ENCODE peak calls at places on chromosomes 6 and 20, in seven cellular contexts. W is cardiac muscle cell; X is CD8-positive, alpha-beta T cell; O is NCI-H69; S is effector CD4-positive, alpha-beta T cell; P is HEK293T; Y is H4. A is an unnamed sample.

GRCh38 chr20:10115021-10115420 is 80.2 kb downstream of the ANKEF1 start:
- DNase-seq in W (no peak), X (no peak), O (no peak), S (no peak), P (no peak), Y (peak; percentile 66), A (no peak)

GRCh38 chr20:33209789-33210188 is 7.4 kb upstream of the BPIFA3 start:
- DNase-seq in W (peak; percentile 93), X (no peak), O (no peak), S (no peak), P (peak; percentile 78), Y (peak; percentile 40), A (peak; percentile 18)

GRCh38 chr6:24950210-24950941 is 14.6 kb upstream of the RIPOR2 start:
- DNase-seq in W (no peak), X (no peak), O (no peak), S (no peak), P (no peak), Y (no peak), A (no peak)

GRCh38 chr20:58308680-58309527 is 611 bp upstream of the RAB22A start:
- DNase-seq in W (peak; percentile 68), X (peak; percentile 32), O (peak; percentile 66), S (peak; percentile 59), P (peak; percentile 82), Y (no peak), A (no peak)

GRCh38 chr20:6426287-6426891 is 303.6 kb upstream of the FERMT1 start:
- DNase-seq in W (no peak), X (no peak), O (no peak), S (no peak), P (no peak), Y (no peak), A (no peak)

GRCh38 chr20:45873409-45874116 is 7.5 kb upstream of the ZSWIM1 start:
- DNase-seq in W (no peak), X (no peak), O (no peak), S (no peak), P (no peak), Y (no peak), A (no peak)

GRCh38 chr6:77010931-77011542 is 452.3 kb downstream of the HTR1B start:
- DNase-seq in W (no peak), X (no peak), O (no peak), S (no peak), P (no peak), Y (no peak), A (no peak)

GRCh38 chr6:111555041-111555440 is 50.6 kb downstream of the TRAF3IP2 start:
- DNase-seq in W (no peak), X (no peak), O (peak; percentile 79), S (no peak), P (no peak), Y (no peak), A (no peak)

GRCh38 chr20:47502271-47502730 is 614 bp downstream of the NCOA3 start:
- DNase-seq in W (peak; percentile 34), X (no peak), O (peak; percentile 38), S (peak; percentile 7), P (no peak), Y (no peak), A (no peak)

GRCh38 chr20:41738584-41739193 is 120.5 kb upstream of the CHD6 start:
- DNase-seq in W (peak; percentile 69), X (no peak), O (peak; percentile 72), S (no peak), P (peak; percentile 65), Y (peak; percentile 26), A (peak; percentile 32)

GRCh38 chr6:111738631-111739030 is 133.0 kb upstream of the TRAF3IP2 start:
- DNase-seq in W (no peak), X (no peak), O (no peak), S (no peak), P (no peak), Y (no peak), A (no peak)

GRCh38 chr6:2450546-2450945 is 205.1 kb upstream of the GMDS start:
- DNase-seq in W (peak; percentile 74), X (no peak), O (peak; percentile 74), S (no peak), P (peak; percentile 48), Y (no peak), A (no peak)

GRCh38 chr6:134245041-134245440 is 72.9 kb downstream of the SGK1 start:
- DNase-seq in W (no peak), X (no peak), O (no peak), S (no peak), P (no peak), Y (peak; percentile 51), A (no peak)

GRCh38 chr20:25148181-25148981 is 47.1 kb upstream of the ENTPD6 start:
- DNase-seq in W (peak; percentile 12), X (peak; percentile 22), O (no peak), S (peak; percentile 38), P (no peak), Y (no peak), A (no peak)

GRCh38 chr6:100881707-100882040 is 545 bp upstream of the ASCC3 start:
- DNase-seq in W (peak; percentile 11), X (no peak), O (peak; percentile 76), S (no peak), P (peak; percentile 6), Y (no peak), A (no peak)

GRCh38 chr6:148593130-148593812 is 153.6 kb upstream of the UST start:
- DNase-seq in W (no peak), X (no peak), O (no peak), S (no peak), P (no peak), Y (no peak), A (no peak)

GRCh38 chr6:37495199-37495913 is 4.3 kb downstream of the CCDC167 start:
- DNase-seq in W (no peak), X (no peak), O (peak; percentile 82), S (no peak), P (no peak), Y (no peak), A (no peak)

GRCh38 chr20:61694666-61695065 is 371.0 kb downstream of the TAF4 start:
- DNase-seq in W (no peak), X (no peak), O (no peak), S (no peak), P (no peak), Y (no peak), A (no peak)

GRCh38 chr6:131519670-131520436 is 53.2 kb upstream of the ARG1 start:
- DNase-seq in W (peak; percentile 59), X (no peak), O (peak; percentile 66), S (peak; percentile 16), P (peak; percentile 71), Y (peak; percentile 31), A (peak; percentile 40)

GRCh38 chr20:3111507-3111906 is 27.0 kb upstream of the AVP start:
- DNase-seq in W (no peak), X (no peak), O (no peak), S (no peak), P (no peak), Y (no peak), A (no peak)

GRCh38 chr6:57313711-57314471 is 3.5 kb upstream of the PRIM2 start:
- DNase-seq in W (no peak), X (no peak), O (no peak), S (no peak), P (no peak), Y (peak; percentile 98), A (peak; percentile 71)

GRCh38 chr6:121759370-121759769 is 323.9 kb downstream of the GJA1 start:
- DNase-seq in W (no peak), X (no peak), O (no peak), S (no peak), P (no peak), Y (no peak), A (no peak)

GRCh38 chr6:31729979-31730630 is 1.0 kb upstream of the DDAH2 start:
- DNase-seq in W (peak; percentile 97), X (no peak), O (peak; percentile 59), S (peak; percentile 49), P (peak; percentile 91), Y (peak; percentile 78), A (peak; percentile 56)

GRCh38 chr20:8196096-8196495 is 64.0 kb downstream of the PLCB1 start:
- DNase-seq in W (no peak), X (no peak), O (no peak), S (no peak), P (no peak), Y (no peak), A (no peak)

GRCh38 chr6:143782517-143782916 is 60.6 kb upstream of the LTV1 start:
- DNase-seq in W (no peak), X (no peak), O (no peak), S (no peak), P (no peak), Y (no peak), A (no peak)

GRCh38 chr20:17457064-17457463 is 74.1 kb downstream of the BFSP1 start:
- DNase-seq in W (no peak), X (no peak), O (no peak), S (no peak), P (no peak), Y (no peak), A (no peak)

GRCh38 chr6:16267428-16268263 is 29.3 kb downstream of the GMPR start:
- DNase-seq in W (no peak), X (no peak), O (no peak), S (no peak), P (no peak), Y (no peak), A (no peak)

GRCh38 chr6:36035240-36035639 is 7.6 kb downstream of the MAPK14 start:
- DNase-seq in W (no peak), X (no peak), O (peak; percentile 11), S (no peak), P (no peak), Y (no peak), A (no peak)

GRCh38 chr6:37381579-37381978 is 27.8 kb downstream of the RNF8 start:
- DNase-seq in W (peak; percentile 93), X (no peak), O (peak; percentile 87), S (peak; percentile 3), P (peak; percentile 43), Y (peak; percentile 78), A (peak; percentile 74)

GRCh38 chr6:95804847-95805541 is 210.8 kb upstream of the FUT9 start:
- DNase-seq in W (no peak), X (no peak), O (no peak), S (no peak), P (no peak), Y (no peak), A (no peak)

GRCh38 chr6:24667378-24667803 is 514 bp downstream of the ACOT13 start:
- DNase-seq in W (peak; percentile 20), X (no peak), O (peak; percentile 54), S (no peak), P (no peak), Y (no peak), A (no peak)

GRCh38 chr6:37049990-37050853 is 44.8 kb downstream of the FGD2 start:
- DNase-seq in W (no peak), X (no peak), O (no peak), S (peak; percentile 25), P (no peak), Y (no peak), A (no peak)

GRCh38 chr6:150320450-150320849 is 48.4 kb upstream of the IYD start:
- DNase-seq in W (peak; percentile 4), X (no peak), O (no peak), S (no peak), P (no peak), Y (no peak), A (no peak)

GRCh38 chr6:109291893-109292292 is 90.4 kb downstream of the CD164 start:
- DNase-seq in W (no peak), X (no peak), O (peak; percentile 91), S (no peak), P (no peak), Y (no peak), A (no peak)

GRCh38 chr20:11993886-11994466 is 76.3 kb downstream of the BTBD3 start:
- DNase-seq in W (no peak), X (no peak), O (peak; percentile 96), S (no peak), P (no peak), Y (no peak), A (no peak)

GRCh38 chr6:170429457-170429856 is 122.9 kb downstream of the FAM120B start:
- DNase-seq in W (peak; percentile 41), X (no peak), O (no peak), S (no peak), P (no peak), Y (no peak), A (no peak)

GRCh38 chr20:42026599-42026998 is 408.4 kb upstream of the CHD6 start:
- DNase-seq in W (no peak), X (no peak), O (no peak), S (no peak), P (no peak), Y (no peak), A (no peak)

GRCh38 chr6:40733290-40733689 is 146.1 kb upstream of the LRFN2 start:
- DNase-seq in W (no peak), X (no peak), O (no peak), S (no peak), P (no peak), Y (no peak), A (no peak)